ENCODE peak calls at places on chromosomes 16 and 17, in eight cellular contexts. R is prostate gland, G is lower lobe of right lung, K is NCI-H2029 treated with DMSO at 0.1 percent for 48 hours, A is OCI-LY7, C is psoas muscle, T is nucleus accumbens, O is brain microvascular endothelial cell. W is an unnamed sample.

GRCh38 chr16:49492090-49492801 is 118.6 kb downstream of the C16orf78 start:
- DNase-seq in R (peak; percentile 27), G (peak; percentile 56), K (no peak), A (peak; percentile 70), C (peak; percentile 68), T (no peak), O (no peak), W (peak; percentile 72)

GRCh38 chr17:9928601-9929341 is 23.7 kb upstream of the RCVRN start:
- DNase-seq in R (no peak), G (no peak), K (no peak), A (peak; percentile 20), C (no peak), T (no peak), O (peak; percentile 24), W (no peak)

GRCh38 chr16:1612320-1613111 is at the start of gene CRAMP1:
- DNase-seq in R (no peak), G (no peak), K (no peak), A (peak; percentile 24), C (no peak), T (no peak), O (peak; percentile 9), W (no peak)

GRCh38 chr16:30394603-30395154 is 541 bp upstream of the ZNF48 start:
- DNase-seq in R (no peak), G (no peak), K (no peak), A (no peak), C (no peak), T (no peak), O (peak; percentile 52), W (no peak)

GRCh38 chr17:68910256-68910705 is 44.9 kb downstream of the ABCA8 start:
- DNase-seq in R (no peak), G (no peak), K (no peak), A (no peak), C (no peak), T (peak; percentile 84), O (peak; percentile 1), W (no peak)

GRCh38 chr17:81941484-81942166 is 4.5 kb upstream of the PYCR1 start:
- DNase-seq in R (no peak), G (no peak), K (no peak), A (peak; percentile 63), C (peak; percentile 74), T (no peak), O (no peak), W (peak; percentile 64)

GRCh38 chr17:75096082-75096625 is 8.4 kb downstream of the SLC16A5 start:
- DNase-seq in R (peak; percentile 80), G (peak; percentile 92), K (no peak), A (no peak), C (peak; percentile 67), T (no peak), O (peak; percentile 41), W (peak; percentile 93)

GRCh38 chr17:15446036-15446435 is 21.4 kb downstream of the CDRT4 start:
- DNase-seq in R (no peak), G (no peak), K (no peak), A (no peak), C (no peak), T (no peak), O (no peak), W (no peak)

GRCh38 chr17:28338056-28338768 is 2.7 kb downstream of the TNFAIP1 start:
- DNase-seq in R (no peak), G (no peak), K (no peak), A (no peak), C (no peak), T (no peak), O (peak; percentile 38), W (no peak)